ENCODE peak calls at places on chromosomes 7 and 10, in seven cellular contexts. L, Z, T, G, B, K and E are unnamed samples.

GRCh38 chr7:132247995-132248618 is 328.2 kb downstream of the PLXNA4 start:
- DNase-seq in L (no peak), Z (no peak), T (no peak), G (no peak), B (no peak), K (no peak), E (no peak)

GRCh38 chr7:55055479-55055878 is 36.7 kb downstream of the EGFR start:
- DNase-seq in L (peak), Z (no peak), T (peak), G (no peak), B (no peak), K (no peak), E (peak)

GRCh38 chr7:120833551-120833950 is 24.4 kb downstream of the TSPAN12 start:
- DNase-seq in L (peak), Z (no peak), T (no peak), G (peak), B (no peak), K (no peak), E (no peak)

GRCh38 chr7:37921340-37921805 is 933 bp downstream of the EPDR1 start:
- DNase-seq in L (peak), Z (peak), T (no peak), G (peak), B (peak), K (no peak), E (peak)

GRCh38 chr7:95491634-95492314 is 6.0 kb downstream of the ASB4 start:
- DNase-seq in L (peak), Z (no peak), T (no peak), G (peak), B (peak), K (no peak), E (peak)

GRCh38 chr7:35185908-35186731 is 67.8 kb downstream of the TBX20 start:
- DNase-seq in L (peak), Z (peak), T (peak), G (peak), B (peak), K (no peak), E (peak)

GRCh38 chr7:105680505-105681187 is 99.4 kb upstream of the EFCAB10 start:
- DNase-seq in L (peak), Z (no peak), T (no peak), G (no peak), B (no peak), K (no peak), E (peak)

GRCh38 chr7:128404143-128404681 is 5.6 kb downstream of the IMPDH1 start:
- DNase-seq in L (no peak), Z (no peak), T (no peak), G (no peak), B (no peak), K (no peak), E (no peak)

GRCh38 chr10:69160809-69161225 is 19.2 kb upstream of the SUPV3L1 start:
- DNase-seq in L (peak), Z (no peak), T (peak), G (no peak), B (no peak), K (no peak), E (peak)

GRCh38 chr7:67937717-67938191 is 941.1 kb downstream of the TYW1 start:
- DNase-seq in L (no peak), Z (peak), T (peak), G (peak), B (no peak), K (no peak), E (peak)

GRCh38 chr7:69367785-69368184 is 230.5 kb upstream of the AUTS2 start:
- DNase-seq in L (peak), Z (no peak), T (no peak), G (peak), B (no peak), K (no peak), E (peak)

GRCh38 chr10:112658900-112659328 is 211.9 kb downstream of the VTI1A start:
- DNase-seq in L (peak), Z (peak), T (no peak), G (no peak), B (no peak), K (no peak), E (peak)

GRCh38 chr10:30751678-30752331 is 122.3 kb upstream of the LYZL2 start:
- DNase-seq in L (peak), Z (peak), T (peak), G (peak), B (peak), K (peak), E (peak)

GRCh38 chr7:46759711-46760480 is 822.0 kb downstream of the TNS3 start:
- DNase-seq in L (peak), Z (no peak), T (peak), G (no peak), B (no peak), K (no peak), E (no peak)

GRCh38 chr7:544528-545221 is 25.0 kb upstream of the PDGFA start:
- DNase-seq in L (no peak), Z (no peak), T (no peak), G (no peak), B (no peak), K (no peak), E (no peak)

GRCh38 chr7:90165724-90166123 is 11.5 kb downstream of the STEAP1 start:
- DNase-seq in L (no peak), Z (no peak), T (no peak), G (no peak), B (no peak), K (no peak), E (no peak)

GRCh38 chr10:59179027-59179426 is 2.6 kb downstream of the PHYHIPL start:
- DNase-seq in L (no peak), Z (no peak), T (no peak), G (no peak), B (no peak), K (no peak), E (no peak)

GRCh38 chr7:155184923-155185322 is 112.8 kb upstream of the INSIG1 start:
- DNase-seq in L (no peak), Z (no peak), T (no peak), G (no peak), B (no peak), K (no peak), E (no peak)

GRCh38 chr10:60573342-60573741 is 183.7 kb upstream of the ANK3 start:
- DNase-seq in L (peak), Z (peak), T (no peak), G (peak), B (no peak), K (no peak), E (no peak)

GRCh38 chr7:5289345-5289744 is 6.6 kb downstream of the SLC29A4 start:
- DNase-seq in L (no peak), Z (no peak), T (no peak), G (no peak), B (no peak), K (no peak), E (no peak)

GRCh38 chr7:105887569-105888199 is 11.3 kb upstream of the ATXN7L1 start:
- DNase-seq in L (no peak), Z (no peak), T (no peak), G (no peak), B (no peak), K (no peak), E (no peak)

GRCh38 chr10:7409045-7409731 is 1.6 kb downstream of the SFMBT2 start:
- DNase-seq in L (peak), Z (no peak), T (no peak), G (peak), B (peak), K (no peak), E (peak)

GRCh38 chr7:6026011-6026819 is 5.0 kb upstream of the ANKRD61 start:
- DNase-seq in L (peak), Z (no peak), T (peak), G (peak), B (peak), K (peak), E (no peak)

GRCh38 chr10:77648472-77648871 is 10.9 kb upstream of the KCNMA1 start:
- DNase-seq in L (no peak), Z (no peak), T (no peak), G (no peak), B (no peak), K (no peak), E (no peak)

GRCh38 chr10:131978851-131979250 is 2.9 kb downstream of the BNIP3 start:
- DNase-seq in L (no peak), Z (no peak), T (no peak), G (peak), B (no peak), K (no peak), E (no peak)

GRCh38 chr10:14670551-14671240 is 104.0 kb downstream of the FAM107B start:
- DNase-seq in L (peak), Z (no peak), T (peak), G (no peak), B (peak), K (no peak), E (no peak)

GRCh38 chr7:860149-860548 is 16.2 kb upstream of the GET4 start:
- DNase-seq in L (no peak), Z (no peak), T (no peak), G (no peak), B (no peak), K (no peak), E (no peak)

GRCh38 chr10:53314856-53315255 is 542.3 kb upstream of the MBL2 start:
- DNase-seq in L (peak), Z (no peak), T (peak), G (peak), B (no peak), K (no peak), E (peak)

GRCh38 chr10:13669182-13669860 is 82.6 kb downstream of the PRPF18 start:
- DNase-seq in L (no peak), Z (no peak), T (no peak), G (peak), B (no peak), K (no peak), E (no peak)

GRCh38 chr10:132390455-132391371 is 6.3 kb upstream of the PWWP2B start:
- DNase-seq in L (no peak), Z (no peak), T (no peak), G (no peak), B (no peak), K (no peak), E (no peak)

GRCh38 chr7:105723582-105723981 is 142.3 kb upstream of the EFCAB10 start:
- DNase-seq in L (no peak), Z (peak), T (no peak), G (no peak), B (peak), K (no peak), E (no peak)

GRCh38 chr7:158999496-158999895 is 143.1 kb downstream of the DYNC2I1 start:
- DNase-seq in L (no peak), Z (no peak), T (no peak), G (no peak), B (no peak), K (no peak), E (no peak)

GRCh38 chr7:45066409-45066808 is 22.4 kb downstream of the NACAD start:
- DNase-seq in L (no peak), Z (no peak), T (no peak), G (no peak), B (no peak), K (no peak), E (no peak)

GRCh38 chr10:18886102-18886501 is 162.5 kb upstream of the MALRD1 start:
- DNase-seq in L (peak), Z (no peak), T (peak), G (no peak), B (no peak), K (no peak), E (no peak)

GRCh38 chr10:47144525-47144924 is 155.5 kb upstream of the GDF10 start:
- DNase-seq in L (no peak), Z (no peak), T (no peak), G (no peak), B (no peak), K (no peak), E (no peak)

GRCh38 chr10:89263531-89263930 is 12.0 kb upstream of the LIPA start:
- DNase-seq in L (no peak), Z (no peak), T (no peak), G (no peak), B (no peak), K (no peak), E (no peak)
- H3K9ac ChIP-seq in L (no peak), Z (no peak), T (no peak), G (no peak), B (no peak), K (no peak), E (no peak)

GRCh38 chr7:23347682-23348180 is 48.6 kb downstream of the MALSU1 start:
- DNase-seq in L (peak), Z (no peak), T (peak), G (peak), B (no peak), K (no peak), E (peak)

GRCh38 chr7:23350466-23350865 is 51.3 kb downstream of the MALSU1 start:
- DNase-seq in L (no peak), Z (no peak), T (no peak), G (no peak), B (no peak), K (no peak), E (no peak)

GRCh38 chr7:23346316-23346715 is 47.2 kb downstream of the MALSU1 start:
- DNase-seq in L (peak), Z (no peak), T (no peak), G (no peak), B (no peak), K (no peak), E (no peak)

GRCh38 chr7:23347007-23347681 is 48.0 kb downstream of the MALSU1 start:
- DNase-seq in L (peak), Z (no peak), T (no peak), G (no peak), B (no peak), K (no peak), E (no peak)

GRCh38 chr7:23349484-23350157 is 50.5 kb downstream of the MALSU1 start:
- DNase-seq in L (peak), Z (peak), T (peak), G (peak), B (no peak), K (no peak), E (no peak)
- H3K4me2 ChIP-seq in L (no peak), Z (no peak), T (peak), G (no peak), B (no peak), K (no peak), E (no peak)

DNA sequence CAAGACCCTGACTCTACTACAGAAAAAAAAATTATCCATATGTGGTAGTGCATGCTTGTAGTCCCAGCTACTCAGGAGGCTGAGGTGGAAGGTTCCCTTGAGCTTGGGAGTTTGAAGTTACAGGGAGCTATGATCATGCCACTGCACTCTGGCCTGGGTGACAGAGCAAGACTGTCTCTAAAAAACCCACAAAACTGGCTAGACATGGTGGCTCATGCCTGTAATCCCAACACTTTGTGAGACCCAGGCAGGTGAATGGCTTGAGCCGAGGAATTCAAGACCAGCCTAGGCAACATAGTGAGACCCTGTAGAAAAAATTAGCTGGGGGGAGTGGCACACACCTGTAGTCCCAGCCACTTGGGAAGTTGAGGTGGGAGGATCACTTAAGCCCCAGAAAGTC is 32.9 kb upstream of the CHST3 start:
- DNase-seq in L (no peak), Z (no peak), T (no peak), G (no peak), B (no peak), K (no peak), E (peak)
- H3K4ac ChIP-seq in L (no peak), Z (no peak), T (no peak), G (no peak), B (no peak), K (no peak), E (no peak)

DNA sequence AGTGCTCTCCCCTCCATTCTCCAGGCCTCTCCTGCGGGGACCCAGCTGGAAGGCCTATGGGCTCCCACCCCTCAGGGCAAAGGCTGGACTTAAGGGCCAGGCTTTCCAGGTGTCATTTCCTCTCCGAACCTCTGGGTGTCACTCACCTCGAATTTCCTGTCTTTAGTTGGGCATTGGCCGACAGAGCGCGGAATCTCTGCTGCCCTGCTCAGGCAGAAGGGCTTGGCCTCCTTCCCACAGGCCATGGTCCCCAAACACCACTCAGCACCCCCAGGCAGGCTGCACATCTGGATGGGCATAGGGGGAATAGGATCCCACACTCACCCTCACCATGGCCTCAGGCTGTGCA is 212.9 kb downstream of the CCSER2 start:
- DNase-seq in L (no peak), Z (no peak), T (no peak), G (peak), B (peak), K (no peak), E (peak)
- H3K9ac ChIP-seq in L (peak), Z (peak), T (no peak), G (peak), B (no peak), K (no peak), E (no peak)

DNA sequence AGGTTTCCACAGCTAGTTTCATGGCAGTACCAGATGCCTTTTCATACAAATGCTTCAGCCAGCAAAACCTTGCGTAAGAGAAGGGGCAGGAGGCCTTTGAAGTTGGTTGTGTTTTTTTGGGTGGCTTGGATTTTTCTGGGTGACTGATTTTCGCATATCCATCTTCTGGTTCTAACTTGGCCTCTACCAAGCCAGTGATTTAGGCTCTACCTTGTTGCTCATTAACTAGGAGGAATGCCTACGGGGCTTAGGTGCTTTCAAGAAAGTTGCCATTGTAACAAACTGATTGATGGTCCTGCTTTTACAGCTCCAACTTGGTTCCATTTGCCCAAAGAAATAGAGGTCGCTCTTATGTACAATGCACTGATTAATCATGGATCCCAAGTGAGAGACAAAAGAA is 91.9 kb upstream of the FGFR2 start:
- DNase-seq in L (no peak), Z (no peak), T (no peak), G (no peak), B (no peak), K (no peak), E (no peak)
- H3K4me2 ChIP-seq in L (no peak), Z (no peak), T (no peak), G (no peak), B (no peak), K (no peak), E (no peak)

DNA sequence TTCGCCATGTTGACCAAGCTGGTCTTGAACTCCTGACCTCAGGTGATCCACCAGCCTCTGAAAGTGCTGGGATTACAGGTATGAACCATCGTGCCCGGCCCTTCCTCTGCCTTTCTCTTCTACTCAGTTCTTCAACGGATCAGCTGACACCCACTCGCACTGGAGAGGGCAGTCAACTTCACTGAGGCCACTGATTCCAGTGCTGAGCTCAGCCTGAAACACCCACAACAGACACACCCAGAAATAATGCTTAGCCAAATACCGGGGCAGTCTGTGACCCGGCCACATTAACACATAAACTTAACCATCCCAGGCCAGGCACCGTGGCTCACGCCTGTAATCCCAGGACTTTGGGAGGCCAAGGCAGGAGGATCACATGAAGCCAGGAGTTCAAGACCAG is 119.3 kb upstream of the CHST15 start:
- DNase-seq in L (no peak), Z (no peak), T (no peak), G (no peak), B (no peak), K (no peak), E (no peak)
- H3K4ac ChIP-seq in L (no peak), Z (no peak), T (no peak), G (no peak), B (no peak), K (no peak), E (no peak)

GRCh38 chr7:48259463-48260280 is 88.4 kb downstream of the ABCA13 start:
- DNase-seq in L (no peak), Z (no peak), T (no peak), G (no peak), B (no peak), K (no peak), E (no peak)

GRCh38 chr7:48250441-48250951 is 79.2 kb downstream of the ABCA13 start:
- DNase-seq in L (no peak), Z (no peak), T (peak), G (peak), B (no peak), K (no peak), E (no peak)

GRCh38 chr7:48251766-48252165 is 80.5 kb downstream of the ABCA13 start:
- DNase-seq in L (no peak), Z (no peak), T (peak), G (no peak), B (no peak), K (no peak), E (no peak)

GRCh38 chr7:48253020-48253419 is 81.8 kb downstream of the ABCA13 start:
- DNase-seq in L (no peak), Z (peak), T (no peak), G (peak), B (peak), K (no peak), E (no peak)

DNA sequence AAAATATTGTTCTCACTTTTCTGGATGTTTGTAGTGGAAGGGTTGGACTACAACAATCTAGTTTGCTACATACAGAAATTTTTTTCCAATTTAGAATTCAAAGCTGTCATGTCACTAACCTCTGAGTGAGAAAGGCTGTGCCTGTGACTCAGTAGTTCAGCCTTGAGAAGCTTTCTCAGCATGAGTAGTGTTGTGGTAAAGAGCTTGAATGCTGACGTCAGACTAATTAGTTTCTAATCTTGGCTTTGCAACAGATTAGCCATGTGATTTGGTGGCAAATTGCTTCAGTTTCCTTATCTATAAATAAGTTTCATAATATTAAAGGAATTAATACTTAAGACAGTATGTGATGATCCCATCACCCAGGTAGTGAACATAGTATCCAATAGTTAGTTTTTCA is 83.8 kb downstream of the ABCA13 start:
- DNase-seq in L (no peak), Z (no peak), T (peak), G (peak), B (no peak), K (no peak), E (no peak)
- H3K9ac ChIP-seq in L (peak), Z (no peak), T (no peak), G (no peak), B (no peak), K (no peak), E (no peak)

DNA sequence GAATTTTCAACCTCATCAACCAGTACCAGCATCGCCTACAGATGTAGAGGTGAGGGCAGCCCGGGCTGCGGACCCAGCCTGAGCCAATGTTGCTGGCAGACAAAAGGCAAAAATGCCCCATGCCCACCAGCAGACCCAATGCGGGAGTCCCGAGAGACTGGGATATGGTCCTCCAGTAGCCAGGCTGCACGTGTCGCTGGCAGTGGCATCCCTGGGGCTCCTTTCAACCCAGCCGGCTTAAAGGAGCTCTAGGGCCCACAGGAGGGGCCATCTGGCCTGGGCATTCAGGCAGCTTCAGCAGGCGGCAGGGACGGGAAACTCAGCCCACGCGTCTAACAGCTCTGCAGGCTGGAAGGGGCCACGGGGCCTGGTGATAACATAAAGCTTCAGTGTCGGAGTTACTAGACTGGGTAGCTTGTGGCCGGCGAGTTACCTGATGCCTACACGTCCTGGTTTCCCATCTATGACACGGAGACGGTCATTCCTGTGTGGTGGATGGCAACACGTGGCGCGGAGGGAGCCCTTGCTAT is 70.7 kb downstream of the PROSER2 start:
- DNase-seq in L (no peak), Z (no peak), T (no peak), G (no peak), B (peak), K (no peak), E (no peak)
- H3K4me2 ChIP-seq in L (no peak), Z (no peak), T (no peak), G (no peak), B (no peak), K (no peak), E (no peak)